ENCODE peak calls at places on chromosomes 16 and 17, in five cellular contexts. M is stimulated activated CD4-positive, alpha-beta T cell treated with anti-CD3 and anti-CD28 coated beads, Interleukin-15, amount 100 ng/mL, for 1 hour; V is skeletal muscle cell; L is right atrium auricular region; H is heart right ventricle. K is an unnamed sample.

GRCh38 chr16:11016993-11017392 is 72.6 kb downstream of the CLEC16A start:
- DNase-seq in V (no peak), M (no peak), H (no peak), L (peak; percentile 63), K (peak; percentile 69)

GRCh38 chr17:77465358-77466041 is 324.7 kb downstream of the SEC14L1 start:
- DNase-seq in M (peak; percentile 57), V (no peak), L (peak; percentile 78), H (peak; percentile 78), K (peak; percentile 69)

GRCh38 chr17:61579382-61579781 is 11.6 kb downstream of the NACA2 start:
- DNase-seq in H (no peak), M (no peak), V (no peak), L (no peak), K (no peak)

GRCh38 chr17:35447494-35447893 is 1.1 kb downstream of the SLFN13 start:
- DNase-seq in V (no peak), L (no peak), M (no peak), H (peak; percentile 24), K (no peak)

GRCh38 chr17:283911-284675 is 68.5 kb downstream of the RPH3AL start:
- DNase-seq in V (no peak), H (no peak), M (no peak), L (no peak), K (peak; percentile 19)

GRCh38 chr17:38418693-38419507 is 9.4 kb upstream of the ARHGAP23 start:
- DNase-seq in L (no peak), H (no peak), M (no peak), V (no peak), K (no peak)

GRCh38 chr17:81294512-81295030 is 536 bp downstream of the SLC38A10 start:
- DNase-seq in L (no peak), H (peak; percentile 21), V (no peak), M (no peak), K (peak; percentile 58)

GRCh38 chr16:4366016-4366415 is 5.6 kb upstream of the VASN start:
- DNase-seq in L (no peak), M (no peak), H (no peak), V (no peak), K (no peak)

GRCh38 chr16:60203525-60204124 is 1469.5 kb upstream of the GOT2 start:
- DNase-seq in H (no peak), V (no peak), L (no peak), M (no peak), K (no peak)

GRCh38 chr16:31331807-31332301 is 23.1 kb upstream of the ITGAX start:
- DNase-seq in V (no peak), M (no peak), H (no peak), L (no peak), K (no peak)

GRCh38 chr17:74840989-74841666 is 18.6 kb downstream of the GRIN2C start:
- DNase-seq in L (peak; percentile 87), V (no peak), H (peak; percentile 78), M (no peak), K (peak; percentile 87)

GRCh38 chr17:77613181-77613580 is 345.3 kb upstream of the TNRC6C start:
- DNase-seq in H (no peak), V (no peak), L (no peak), M (no peak), K (peak; percentile 43)

GRCh38 chr17:53316073-53316472 is 506.7 kb upstream of the KIF2B start:
- DNase-seq in L (no peak), V (no peak), H (no peak), M (no peak), K (no peak)

GRCh38 chr17:42548070-42548837 is 4.5 kb upstream of the HSD17B1 start:
- DNase-seq in H (no peak), M (peak; percentile 61), L (no peak), V (no peak), K (peak; percentile 70)

GRCh38 chr17:50027639-50028206 is 28.2 kb upstream of the ITGA3 start:
- DNase-seq in M (no peak), V (peak; percentile 73), L (peak; percentile 70), H (peak; percentile 48), K (peak; percentile 81)

GRCh38 chr17:63440770-63441335 is 5.3 kb downstream of the CYB561 start:
- DNase-seq in L (no peak), V (no peak), H (no peak), M (no peak), K (no peak)

K was measured in left cardiac atrium.